ENCODE peak calls at places on chromosomes 6 and 20, in six cellular contexts. Q, X, G, C, E and A are unnamed samples.

GRCh38 chr6:112149719-112150263 is 62.4 kb downstream of the FAM229B start:
- DNase-seq in Q (no peak), X (no peak), G (no peak), C (no peak), E (no peak), A (peak; percentile 54)

GRCh38 chr6:109260126-109260525 is 122.1 kb downstream of the CD164 start:
- DNase-seq in Q (no peak), X (no peak), G (no peak), C (no peak), E (no peak), A (no peak)

GRCh38 chr6:124877468-124877867 is 84.8 kb upstream of the RNF217 start:
- DNase-seq in Q (no peak), X (no peak), G (no peak), C (no peak), E (no peak), A (no peak)

GRCh38 chr6:150189176-150189575 is 46.3 kb downstream of the PPP1R14C start:
- DNase-seq in Q (no peak), X (no peak), G (no peak), C (no peak), E (no peak), A (no peak)

GRCh38 chr6:158686311-158686710 is 36.5 kb downstream of the SYTL3 start:
- DNase-seq in Q (no peak), X (no peak), G (no peak), C (no peak), E (no peak), A (no peak)

GRCh38 chr20:58810116-58810878 is 40.4 kb downstream of the GNAS-AS1 start:
- DNase-seq in Q (no peak), X (no peak), G (no peak), C (no peak), E (no peak), A (no peak)

GRCh38 chr6:6997282-6998193 is 110.2 kb upstream of the RREB1 start:
- DNase-seq in Q (no peak), X (no peak), G (no peak), C (no peak), E (no peak), A (no peak)

GRCh38 chr6:12113190-12113578 is 101.1 kb downstream of the HIVEP1 start:
- DNase-seq in Q (no peak), X (no peak), G (no peak), C (no peak), E (no peak), A (no peak)

GRCh38 chr6:15483060-15483459 is 179.8 kb downstream of the DTNBP1 start:
- DNase-seq in Q (no peak), X (no peak), G (no peak), C (no peak), E (no peak), A (no peak)